ENCODE peak calls at places on chromosomes 13 and 19, in nine cellular contexts. One of them, this sample, is unnamed.

GRCh38 chr19:47109541-47110375 is 3.8 kb downstream of the ZC3H4 start:
- DNase-seq in body of pancreas: no peak
- DNase-seq in uterus: no peak
- DNase-seq in PC-3: peak; percentile 14
- DNase-seq in CD8-positive, alpha-beta memory T cell: no peak
- DNase-seq in SJSA1: no peak
- DNase-seq in heart left ventricle: no peak
- DNase-seq in fibroblast of lung: peak; percentile 61
- DNase-seq in left lung: no peak
- DNase-seq in this sample: no peak

GRCh38 chr19:40596608-40597328 is 4.4 kb upstream of the LTBP4 start:
- DNase-seq in fibroblast of lung: peak; percentile 54
- DNase-seq in uterus: peak; percentile 78
- DNase-seq in left lung: peak; percentile 68
- DNase-seq in PC-3: peak; percentile 59
- DNase-seq in heart left ventricle: peak; percentile 85
- DNase-seq in CD8-positive, alpha-beta memory T cell: no peak
- DNase-seq in body of pancreas: peak; percentile 68
- DNase-seq in SJSA1: no peak
- DNase-seq in this sample: no peak

GRCh38 chr13:87535911-87536310 is 135.3 kb upstream of the SLITRK5 start:
- DNase-seq in PC-3: peak; percentile 3
- DNase-seq in heart left ventricle: no peak
- DNase-seq in SJSA1: no peak
- DNase-seq in left lung: no peak
- DNase-seq in body of pancreas: no peak
- DNase-seq in uterus: no peak
- DNase-seq in fibroblast of lung: no peak
- DNase-seq in CD8-positive, alpha-beta memory T cell: no peak
- DNase-seq in this sample: no peak

GRCh38 chr19:15615526-15615925 is 508 bp downstream of the CYP4F8 start:
- DNase-seq in heart left ventricle: no peak
- DNase-seq in body of pancreas: no peak
- DNase-seq in PC-3: no peak
- DNase-seq in CD8-positive, alpha-beta memory T cell: no peak
- DNase-seq in SJSA1: no peak
- DNase-seq in left lung: no peak
- DNase-seq in uterus: no peak
- DNase-seq in fibroblast of lung: no peak
- DNase-seq in this sample: no peak

GRCh38 chr13:22800726-22801401 is 379.9 kb upstream of the SGCG start:
- DNase-seq in left lung: peak; percentile 55
- DNase-seq in SJSA1: no peak
- DNase-seq in uterus: no peak
- DNase-seq in fibroblast of lung: peak; percentile 13
- DNase-seq in heart left ventricle: no peak
- DNase-seq in PC-3: no peak
- DNase-seq in body of pancreas: peak; percentile 49
- DNase-seq in CD8-positive, alpha-beta memory T cell: no peak
- DNase-seq in this sample: no peak

GRCh38 chr19:46979103-46979769 is 40.4 kb upstream of the NPAS1 start:
- DNase-seq in body of pancreas: no peak
- DNase-seq in SJSA1: no peak
- DNase-seq in CD8-positive, alpha-beta memory T cell: no peak
- DNase-seq in PC-3: no peak
- DNase-seq in fibroblast of lung: no peak
- DNase-seq in left lung: no peak
- DNase-seq in heart left ventricle: no peak
- DNase-seq in uterus: no peak
- DNase-seq in this sample: no peak

GRCh38 chr19:17473041-17473440 is 2.7 kb downstream of the SLC27A1 start:
- DNase-seq in left lung: no peak
- DNase-seq in uterus: no peak
- DNase-seq in fibroblast of lung: peak; percentile 77
- DNase-seq in body of pancreas: peak; percentile 38
- DNase-seq in heart left ventricle: no peak
- DNase-seq in PC-3: peak; percentile 58
- DNase-seq in SJSA1: no peak
- DNase-seq in CD8-positive, alpha-beta memory T cell: no peak
- DNase-seq in this sample: no peak

GRCh38 chr13:77537302-77537919 is 1.9 kb downstream of the SCEL start:
- DNase-seq in uterus: no peak
- DNase-seq in left lung: no peak
- DNase-seq in body of pancreas: no peak
- DNase-seq in heart left ventricle: no peak
- DNase-seq in CD8-positive, alpha-beta memory T cell: no peak
- DNase-seq in fibroblast of lung: no peak
- DNase-seq in SJSA1: no peak
- DNase-seq in PC-3: peak; percentile 83
- DNase-seq in this sample: no peak

GRCh38 chr13:53038993-53039392 is 10.4 kb downstream of the OLFM4 start:
- DNase-seq in PC-3: no peak
- DNase-seq in SJSA1: no peak
- DNase-seq in fibroblast of lung: no peak
- DNase-seq in heart left ventricle: no peak
- DNase-seq in uterus: no peak
- DNase-seq in body of pancreas: no peak
- DNase-seq in CD8-positive, alpha-beta memory T cell: no peak
- DNase-seq in left lung: no peak
- DNase-seq in this sample: no peak

GRCh38 chr13:114038211-114038613 is 64.3 kb upstream of the C13orf46 start:
- DNase-seq in left lung: no peak
- DNase-seq in uterus: no peak
- DNase-seq in heart left ventricle: peak; percentile 56
- DNase-seq in fibroblast of lung: no peak
- DNase-seq in CD8-positive, alpha-beta memory T cell: no peak
- DNase-seq in SJSA1: no peak
- DNase-seq in PC-3: no peak
- DNase-seq in body of pancreas: no peak
- DNase-seq in this sample: no peak

GRCh38 chr13:73656863-73657262 is 477.3 kb downstream of the KLF12 start:
- DNase-seq in heart left ventricle: no peak
- DNase-seq in PC-3: peak; percentile 70
- DNase-seq in fibroblast of lung: no peak
- DNase-seq in SJSA1: no peak
- DNase-seq in uterus: no peak
- DNase-seq in body of pancreas: no peak
- DNase-seq in CD8-positive, alpha-beta memory T cell: no peak
- DNase-seq in left lung: no peak
- DNase-seq in this sample: no peak

GRCh38 chr19:916645-917322 is 349 bp upstream of the KISS1R start:
- DNase-seq in left lung: no peak
- DNase-seq in fibroblast of lung: no peak
- DNase-seq in SJSA1: no peak
- DNase-seq in PC-3: no peak
- DNase-seq in uterus: no peak
- DNase-seq in CD8-positive, alpha-beta memory T cell: no peak
- DNase-seq in body of pancreas: no peak
- DNase-seq in heart left ventricle: no peak
- DNase-seq in this sample: no peak

GRCh38 chr13:110333837-110334236 is 26.8 kb downstream of the COL4A2 start:
- DNase-seq in CD8-positive, alpha-beta memory T cell: no peak
- DNase-seq in fibroblast of lung: no peak
- DNase-seq in left lung: no peak
- DNase-seq in uterus: no peak
- DNase-seq in PC-3: no peak
- DNase-seq in body of pancreas: no peak
- DNase-seq in SJSA1: no peak
- DNase-seq in heart left ventricle: no peak
- DNase-seq in this sample: no peak

GRCh38 chr13:106118050-106118449 is 417.4 kb downstream of the EFNB2 start:
- DNase-seq in left lung: no peak
- DNase-seq in uterus: no peak
- DNase-seq in PC-3: no peak
- DNase-seq in fibroblast of lung: no peak
- DNase-seq in body of pancreas: no peak
- DNase-seq in CD8-positive, alpha-beta memory T cell: no peak
- DNase-seq in heart left ventricle: no peak
- DNase-seq in SJSA1: no peak
- DNase-seq in this sample: no peak

GRCh38 chr13:112248909-112249592 is 127.1 kb upstream of the SPACA7 start:
- DNase-seq in body of pancreas: no peak
- DNase-seq in heart left ventricle: no peak
- DNase-seq in CD8-positive, alpha-beta memory T cell: no peak
- DNase-seq in fibroblast of lung: no peak
- DNase-seq in uterus: no peak
- DNase-seq in left lung: no peak
- DNase-seq in SJSA1: peak; percentile 40
- DNase-seq in PC-3: no peak
- DNase-seq in this sample: no peak

GRCh38 chr19:38270587-38271167 is 6.3 kb downstream of the SPINT2 start:
- DNase-seq in left lung: no peak
- DNase-seq in PC-3: peak; percentile 81
- DNase-seq in heart left ventricle: no peak
- DNase-seq in body of pancreas: no peak
- DNase-seq in SJSA1: no peak
- DNase-seq in fibroblast of lung: no peak
- DNase-seq in uterus: no peak
- DNase-seq in CD8-positive, alpha-beta memory T cell: no peak
- DNase-seq in this sample: no peak
- H3K4me1 ChIP-seq in left lung: peaks cover 54% of the 10 kb centered on the region
- H3K4me1 ChIP-seq in PC-3: peaks cover 67% of the 10 kb centered on the region
- H3K4me1 ChIP-seq in heart left ventricle: no peaks in the 10 kb centered on the region
- H3K4me1 ChIP-seq in body of pancreas: peaks cover 94% of the 10 kb centered on the region
- H3K4me1 ChIP-seq in SJSA1: peaks cover 15% of the 10 kb centered on the region
- H3K4me1 ChIP-seq in fibroblast of lung: peaks cover 17% of the 10 kb centered on the region
- H3K4me1 ChIP-seq in uterus: no peaks in the 10 kb centered on the region
- H3K4me1 ChIP-seq in CD8-positive, alpha-beta memory T cell: peaks cover 3% of the 10 kb centered on the region
- H3K4me1 ChIP-seq in this sample: no peaks in the 10 kb centered on the region

DNA sequence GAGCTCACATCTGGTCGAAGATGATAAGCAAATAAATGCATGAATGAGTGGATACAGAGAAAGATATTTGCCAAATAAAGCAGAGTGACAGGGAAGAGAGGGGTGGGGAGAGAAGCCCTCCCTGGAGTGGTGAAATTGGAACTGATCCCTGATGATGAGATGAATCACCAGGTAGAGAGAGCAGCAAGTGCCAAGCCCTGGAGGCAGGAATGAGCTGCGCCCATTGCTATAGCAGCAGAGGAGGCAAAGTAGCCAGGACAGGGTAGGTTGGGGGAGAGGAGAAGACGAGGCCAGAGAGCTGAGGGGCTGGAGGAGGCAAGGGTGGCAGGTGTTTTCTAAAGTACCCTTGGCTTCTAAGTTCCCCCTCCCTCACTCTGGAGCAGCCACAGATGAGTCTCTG is 13.7 kb downstream of the FXYD5 start:
- DNase-seq in PC-3: peak; percentile 90
- DNase-seq in SJSA1: peak; percentile 24
- DNase-seq in CD8-positive, alpha-beta memory T cell: no peak
- DNase-seq in body of pancreas: no peak
- DNase-seq in left lung: no peak
- DNase-seq in heart left ventricle: no peak
- DNase-seq in fibroblast of lung: no peak
- DNase-seq in uterus: no peak
- DNase-seq in this sample: no peak
- H3K9me3 ChIP-seq in PC-3: peaks cover 5% of the 10 kb centered on the region
- H3K9me3 ChIP-seq in SJSA1: peaks cover 3% of the 10 kb centered on the region
- H3K9me3 ChIP-seq in CD8-positive, alpha-beta memory T cell: peaks cover 8% of the 10 kb centered on the region
- H3K9me3 ChIP-seq in body of pancreas: no peaks in the 10 kb centered on the region
- H3K9me3 ChIP-seq in left lung: peaks cover 33% of the 10 kb centered on the region
- H3K9me3 ChIP-seq in heart left ventricle: peaks cover 18% of the 10 kb centered on the region
- H3K9me3 ChIP-seq in fibroblast of lung: no peaks in the 10 kb centered on the region
- H3K9me3 ChIP-seq in uterus: no peaks in the 10 kb centered on the region
- H3K9me3 ChIP-seq in this sample: peaks cover 10% of the 10 kb centered on the region

GRCh38 chr13:21043898-21044297 is 17.5 kb downstream of the LATS2 start:
- DNase-seq in body of pancreas: no peak
- DNase-seq in fibroblast of lung: peak; percentile 92
- DNase-seq in left lung: no peak
- DNase-seq in CD8-positive, alpha-beta memory T cell: no peak
- DNase-seq in PC-3: no peak
- DNase-seq in SJSA1: no peak
- DNase-seq in heart left ventricle: no peak
- DNase-seq in uterus: no peak
- DNase-seq in this sample: no peak

GRCh38 chr13:21037656-21038055 is 23.7 kb downstream of the LATS2 start:
- DNase-seq in fibroblast of lung: no peak
- DNase-seq in CD8-positive, alpha-beta memory T cell: no peak
- DNase-seq in PC-3: no peak
- DNase-seq in left lung: no peak
- DNase-seq in heart left ventricle: no peak
- DNase-seq in body of pancreas: no peak
- DNase-seq in SJSA1: no peak
- DNase-seq in uterus: no peak
- DNase-seq in this sample: no peak

GRCh38 chr13:21039097-21039800 is 22.1 kb downstream of the LATS2 start:
- DNase-seq in SJSA1: no peak
- DNase-seq in CD8-positive, alpha-beta memory T cell: no peak
- DNase-seq in PC-3: no peak
- DNase-seq in left lung: no peak
- DNase-seq in heart left ventricle: no peak
- DNase-seq in fibroblast of lung: no peak
- DNase-seq in body of pancreas: no peak
- DNase-seq in uterus: no peak
- DNase-seq in this sample: no peak

GRCh38 chr13:21045101-21045500 is 16.3 kb downstream of the LATS2 start:
- DNase-seq in fibroblast of lung: no peak
- DNase-seq in CD8-positive, alpha-beta memory T cell: no peak
- DNase-seq in uterus: no peak
- DNase-seq in PC-3: no peak
- DNase-seq in SJSA1: no peak
- DNase-seq in body of pancreas: no peak
- DNase-seq in left lung: no peak
- DNase-seq in heart left ventricle: no peak
- DNase-seq in this sample: no peak

DNA sequence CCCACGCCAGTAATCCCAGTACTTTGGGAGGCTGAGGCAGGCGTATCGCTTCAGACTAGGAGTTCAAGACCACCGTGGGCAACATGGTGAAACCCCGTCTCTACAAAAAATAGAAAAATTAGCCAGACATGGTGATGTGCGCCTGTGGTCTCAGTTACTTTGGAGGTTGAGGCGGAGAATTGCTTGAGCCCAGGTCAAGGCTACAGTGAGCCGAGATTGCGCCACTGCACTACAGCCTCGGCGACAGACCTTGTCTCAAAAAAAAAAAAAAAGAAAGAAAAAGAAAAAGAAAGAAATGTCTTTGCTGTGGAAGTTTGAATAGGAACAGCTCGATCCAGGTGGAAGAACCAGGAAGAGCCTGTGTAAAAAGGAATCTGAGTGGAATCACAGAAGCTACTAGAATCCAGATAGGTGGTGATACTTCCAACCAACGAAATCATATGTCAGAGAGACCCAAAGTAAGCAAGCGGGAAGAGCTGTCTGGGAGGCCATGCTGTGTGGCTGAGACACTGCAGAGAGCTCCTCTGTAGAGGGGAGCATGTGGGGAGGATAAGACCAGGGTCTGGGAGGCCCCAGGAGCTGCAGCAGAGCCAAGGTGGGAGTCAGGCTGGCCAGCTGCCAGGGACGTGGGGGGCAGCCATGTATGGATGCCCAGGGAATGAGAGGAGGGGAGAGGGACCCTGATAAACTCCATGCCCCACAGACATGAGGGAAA is 21.1 kb downstream of the LATS2 start:
- DNase-seq in SJSA1: no peak
- DNase-seq in uterus: no peak
- DNase-seq in heart left ventricle: no peak
- DNase-seq in body of pancreas: no peak
- DNase-seq in left lung: no peak
- DNase-seq in PC-3: no peak
- DNase-seq in fibroblast of lung: no peak
- DNase-seq in CD8-positive, alpha-beta memory T cell: no peak
- DNase-seq in this sample: no peak
- H3K4me1 ChIP-seq in SJSA1: peaks cover 20% of the 10 kb centered on the region
- H3K4me1 ChIP-seq in uterus: peaks cover 6% of the 10 kb centered on the region
- H3K4me1 ChIP-seq in heart left ventricle: peaks cover 68% of the 10 kb centered on the region
- H3K4me1 ChIP-seq in body of pancreas: peaks cover 29% of the 10 kb centered on the region
- H3K4me1 ChIP-seq in left lung: peaks cover 67% of the 10 kb centered on the region
- H3K4me1 ChIP-seq in PC-3: peaks cover 6% of the 10 kb centered on the region
- H3K4me1 ChIP-seq in fibroblast of lung: peaks cover 13% of the 10 kb centered on the region
- H3K4me1 ChIP-seq in CD8-positive, alpha-beta memory T cell: no peaks in the 10 kb centered on the region
- H3K4me1 ChIP-seq in this sample: peaks cover 4% of the 10 kb centered on the region

GRCh38 chr19:9453953-9454352 is 18.6 kb upstream of the ZNF266 start:
- DNase-seq in CD8-positive, alpha-beta memory T cell: no peak
- DNase-seq in uterus: no peak
- DNase-seq in fibroblast of lung: no peak
- DNase-seq in heart left ventricle: no peak
- DNase-seq in left lung: no peak
- DNase-seq in body of pancreas: no peak
- DNase-seq in PC-3: no peak
- DNase-seq in SJSA1: no peak
- DNase-seq in this sample: no peak
- H3K9me3 ChIP-seq in CD8-positive, alpha-beta memory T cell: peaks cover 27% of the 10 kb centered on the region
- H3K9me3 ChIP-seq in uterus: peaks cover 29% of the 10 kb centered on the region
- H3K9me3 ChIP-seq in fibroblast of lung: no peaks in the 10 kb centered on the region
- H3K9me3 ChIP-seq in heart left ventricle: peaks cover 90% of the 10 kb centered on the region
- H3K9me3 ChIP-seq in left lung: peaks cover 99% of the 10 kb centered on the region
- H3K9me3 ChIP-seq in body of pancreas: no peaks in the 10 kb centered on the region
- H3K9me3 ChIP-seq in PC-3: peaks cover 57% of the 10 kb centered on the region
- H3K9me3 ChIP-seq in SJSA1: peaks cover 13% of the 10 kb centered on the region
- H3K9me3 ChIP-seq in this sample: peaks cover 23% of the 10 kb centered on the region

This sample was measured in effector memory CD4-positive, alpha-beta T cell.